ENCODE peak calls at places on chromosomes 6 and 20, in nine cellular contexts. One of them, this sample, is unnamed.

GRCh38 chr6:36504982-36505381 is 42.3 kb downstream of the STK38 start:
- DNase-seq in WTC11: no peak
- DNase-seq in EH: no peak
- DNase-seq in activated naive CD4-positive, alpha-beta T cell treated with anti-CD3 and anti-CD28 coated beads for 36 hours: no peak
- DNase-seq in hepatic stellate cell: no peak
- DNase-seq in GM03348: peak; percentile 56
- DNase-seq in renal cortical epithelial cell: peak; percentile 59
- DNase-seq in stimulated activated CD8-positive, alpha-beta memory T cell treated with anti-CD3 and anti-CD28 coated beads, Interleukin-15, amount 100 ng/mL, for 1 hour: no peak
- DNase-seq in COR-L47: no peak
- DNase-seq in this sample: no peak

GRCh38 chr6:3165631-3166534 is 8.5 kb upstream of the TUBB2A start:
- DNase-seq in WTC11: no peak
- DNase-seq in EH: peak; percentile 83
- DNase-seq in activated naive CD4-positive, alpha-beta T cell treated with anti-CD3 and anti-CD28 coated beads for 36 hours: no peak
- DNase-seq in hepatic stellate cell: peak; percentile 43
- DNase-seq in GM03348: no peak
- DNase-seq in renal cortical epithelial cell: no peak
- DNase-seq in stimulated activated CD8-positive, alpha-beta memory T cell treated with anti-CD3 and anti-CD28 coated beads, Interleukin-15, amount 100 ng/mL, for 1 hour: no peak
- DNase-seq in COR-L47: no peak
- DNase-seq in this sample: no peak

GRCh38 chr6:7819641-7820040 is 90.9 kb downstream of the TXNDC5 start:
- DNase-seq in WTC11: no peak
- DNase-seq in EH: peak; percentile 67
- DNase-seq in activated naive CD4-positive, alpha-beta T cell treated with anti-CD3 and anti-CD28 coated beads for 36 hours: no peak
- DNase-seq in hepatic stellate cell: no peak
- DNase-seq in GM03348: peak; percentile 66
- DNase-seq in renal cortical epithelial cell: no peak
- DNase-seq in stimulated activated CD8-positive, alpha-beta memory T cell treated with anti-CD3 and anti-CD28 coated beads, Interleukin-15, amount 100 ng/mL, for 1 hour: no peak
- DNase-seq in COR-L47: no peak
- DNase-seq in this sample: no peak

GRCh38 chr6:30763618-30764489 is 19.5 kb upstream of the IER3 start:
- DNase-seq in WTC11: peak; percentile 25
- DNase-seq in EH: peak; percentile 77
- DNase-seq in activated naive CD4-positive, alpha-beta T cell treated with anti-CD3 and anti-CD28 coated beads for 36 hours: no peak
- DNase-seq in hepatic stellate cell: no peak
- DNase-seq in GM03348: no peak
- DNase-seq in renal cortical epithelial cell: peak; percentile 91
- DNase-seq in stimulated activated CD8-positive, alpha-beta memory T cell treated with anti-CD3 and anti-CD28 coated beads, Interleukin-15, amount 100 ng/mL, for 1 hour: no peak
- DNase-seq in COR-L47: peak; percentile 72
- DNase-seq in this sample: peak; percentile 60

GRCh38 chr6:126134491-126134890 is 148.2 kb downstream of the TRMT11 start:
- DNase-seq in WTC11: no peak
- DNase-seq in EH: no peak
- DNase-seq in activated naive CD4-positive, alpha-beta T cell treated with anti-CD3 and anti-CD28 coated beads for 36 hours: no peak
- DNase-seq in hepatic stellate cell: no peak
- DNase-seq in GM03348: no peak
- DNase-seq in renal cortical epithelial cell: no peak
- DNase-seq in stimulated activated CD8-positive, alpha-beta memory T cell treated with anti-CD3 and anti-CD28 coated beads, Interleukin-15, amount 100 ng/mL, for 1 hour: no peak
- DNase-seq in COR-L47: no peak
- DNase-seq in this sample: no peak

GRCh38 chr20:32823078-32823477 is 3.3 kb downstream of the MAPRE1 start:
- DNase-seq in WTC11: no peak
- DNase-seq in EH: peak; percentile 86
- DNase-seq in activated naive CD4-positive, alpha-beta T cell treated with anti-CD3 and anti-CD28 coated beads for 36 hours: peak; percentile 52
- DNase-seq in hepatic stellate cell: peak; percentile 73
- DNase-seq in GM03348: peak; percentile 71
- DNase-seq in renal cortical epithelial cell: peak; percentile 83
- DNase-seq in stimulated activated CD8-positive, alpha-beta memory T cell treated with anti-CD3 and anti-CD28 coated beads, Interleukin-15, amount 100 ng/mL, for 1 hour: no peak
- DNase-seq in COR-L47: no peak
- DNase-seq in this sample: no peak

GRCh38 chr20:34862724-34863123 is 9.9 kb downstream of the GGT7 start:
- DNase-seq in WTC11: no peak
- DNase-seq in EH: no peak
- DNase-seq in activated naive CD4-positive, alpha-beta T cell treated with anti-CD3 and anti-CD28 coated beads for 36 hours: no peak
- DNase-seq in hepatic stellate cell: no peak
- DNase-seq in GM03348: no peak
- DNase-seq in renal cortical epithelial cell: no peak
- DNase-seq in stimulated activated CD8-positive, alpha-beta memory T cell treated with anti-CD3 and anti-CD28 coated beads, Interleukin-15, amount 100 ng/mL, for 1 hour: no peak
- DNase-seq in COR-L47: no peak
- DNase-seq in this sample: no peak

GRCh38 chr6:7100751-7101078 is 7.0 kb upstream of the RREB1 start:
- DNase-seq in WTC11: no peak
- DNase-seq in EH: no peak
- DNase-seq in activated naive CD4-positive, alpha-beta T cell treated with anti-CD3 and anti-CD28 coated beads for 36 hours: no peak
- DNase-seq in hepatic stellate cell: no peak
- DNase-seq in GM03348: no peak
- DNase-seq in renal cortical epithelial cell: no peak
- DNase-seq in stimulated activated CD8-positive, alpha-beta memory T cell treated with anti-CD3 and anti-CD28 coated beads, Interleukin-15, amount 100 ng/mL, for 1 hour: no peak
- DNase-seq in COR-L47: no peak
- DNase-seq in this sample: no peak

GRCh38 chr6:34150766-34151165 is 4.9 kb upstream of the GRM4 start:
- DNase-seq in WTC11: peak; percentile 17
- DNase-seq in EH: no peak
- DNase-seq in activated naive CD4-positive, alpha-beta T cell treated with anti-CD3 and anti-CD28 coated beads for 36 hours: no peak
- DNase-seq in hepatic stellate cell: no peak
- DNase-seq in GM03348: no peak
- DNase-seq in renal cortical epithelial cell: no peak
- DNase-seq in stimulated activated CD8-positive, alpha-beta memory T cell treated with anti-CD3 and anti-CD28 coated beads, Interleukin-15, amount 100 ng/mL, for 1 hour: no peak
- DNase-seq in COR-L47: no peak
- DNase-seq in this sample: no peak

GRCh38 chr20:51393566-51393965 is 149.0 kb downstream of the NFATC2 start:
- DNase-seq in WTC11: no peak
- DNase-seq in EH: no peak
- DNase-seq in activated naive CD4-positive, alpha-beta T cell treated with anti-CD3 and anti-CD28 coated beads for 36 hours: no peak
- DNase-seq in hepatic stellate cell: no peak
- DNase-seq in GM03348: no peak
- DNase-seq in renal cortical epithelial cell: no peak
- DNase-seq in stimulated activated CD8-positive, alpha-beta memory T cell treated with anti-CD3 and anti-CD28 coated beads, Interleukin-15, amount 100 ng/mL, for 1 hour: no peak
- DNase-seq in COR-L47: no peak
- DNase-seq in this sample: no peak

GRCh38 chr20:45552456-45552855 is 5.3 kb upstream of the EPPIN start:
- DNase-seq in WTC11: no peak
- DNase-seq in EH: no peak
- DNase-seq in activated naive CD4-positive, alpha-beta T cell treated with anti-CD3 and anti-CD28 coated beads for 36 hours: no peak
- DNase-seq in hepatic stellate cell: no peak
- DNase-seq in GM03348: no peak
- DNase-seq in renal cortical epithelial cell: no peak
- DNase-seq in stimulated activated CD8-positive, alpha-beta memory T cell treated with anti-CD3 and anti-CD28 coated beads, Interleukin-15, amount 100 ng/mL, for 1 hour: no peak
- DNase-seq in COR-L47: no peak
- DNase-seq in this sample: no peak

GRCh38 chr20:55394592-55394991 is 610.7 kb downstream of the CBLN4 start:
- DNase-seq in WTC11: no peak
- DNase-seq in EH: no peak
- DNase-seq in activated naive CD4-positive, alpha-beta T cell treated with anti-CD3 and anti-CD28 coated beads for 36 hours: no peak
- DNase-seq in hepatic stellate cell: no peak
- DNase-seq in GM03348: no peak
- DNase-seq in renal cortical epithelial cell: peak; percentile 21
- DNase-seq in stimulated activated CD8-positive, alpha-beta memory T cell treated with anti-CD3 and anti-CD28 coated beads, Interleukin-15, amount 100 ng/mL, for 1 hour: no peak
- DNase-seq in COR-L47: no peak
- DNase-seq in this sample: no peak

GRCh38 chr6:13304580-13305255 is 23.6 kb downstream of the TBC1D7 start:
- DNase-seq in WTC11: no peak
- DNase-seq in EH: no peak
- DNase-seq in activated naive CD4-positive, alpha-beta T cell treated with anti-CD3 and anti-CD28 coated beads for 36 hours: no peak
- DNase-seq in hepatic stellate cell: no peak
- DNase-seq in GM03348: peak; percentile 20
- DNase-seq in renal cortical epithelial cell: peak; percentile 75
- DNase-seq in stimulated activated CD8-positive, alpha-beta memory T cell treated with anti-CD3 and anti-CD28 coated beads, Interleukin-15, amount 100 ng/mL, for 1 hour: no peak
- DNase-seq in COR-L47: no peak
- DNase-seq in this sample: no peak

GRCh38 chr20:33556237-33556636 is 66.3 kb downstream of the CBFA2T2 start:
- DNase-seq in WTC11: no peak
- DNase-seq in EH: no peak
- DNase-seq in activated naive CD4-positive, alpha-beta T cell treated with anti-CD3 and anti-CD28 coated beads for 36 hours: no peak
- DNase-seq in hepatic stellate cell: no peak
- DNase-seq in GM03348: no peak
- DNase-seq in renal cortical epithelial cell: peak; percentile 40
- DNase-seq in stimulated activated CD8-positive, alpha-beta memory T cell treated with anti-CD3 and anti-CD28 coated beads, Interleukin-15, amount 100 ng/mL, for 1 hour: no peak
- DNase-seq in COR-L47: no peak
- DNase-seq in this sample: no peak

GRCh38 chr20:34269996-34270627 is 28.9 kb downstream of the ASIP start:
- DNase-seq in WTC11: no peak
- DNase-seq in EH: no peak
- DNase-seq in activated naive CD4-positive, alpha-beta T cell treated with anti-CD3 and anti-CD28 coated beads for 36 hours: no peak
- DNase-seq in hepatic stellate cell: no peak
- DNase-seq in GM03348: no peak
- DNase-seq in renal cortical epithelial cell: peak; percentile 76
- DNase-seq in stimulated activated CD8-positive, alpha-beta memory T cell treated with anti-CD3 and anti-CD28 coated beads, Interleukin-15, amount 100 ng/mL, for 1 hour: no peak
- DNase-seq in COR-L47: no peak
- DNase-seq in this sample: no peak

GRCh38 chr20:35681953-35682352 is 17.2 kb downstream of the NFS1 start:
- DNase-seq in WTC11: no peak
- DNase-seq in EH: no peak
- DNase-seq in activated naive CD4-positive, alpha-beta T cell treated with anti-CD3 and anti-CD28 coated beads for 36 hours: no peak
- DNase-seq in hepatic stellate cell: no peak
- DNase-seq in GM03348: no peak
- DNase-seq in renal cortical epithelial cell: no peak
- DNase-seq in stimulated activated CD8-positive, alpha-beta memory T cell treated with anti-CD3 and anti-CD28 coated beads, Interleukin-15, amount 100 ng/mL, for 1 hour: no peak
- DNase-seq in COR-L47: no peak
- DNase-seq in this sample: no peak

GRCh38 chr6:77456531-77457248 is 6.6 kb downstream of the HTR1B start:
- DNase-seq in WTC11: no peak
- DNase-seq in EH: peak; percentile 99
- DNase-seq in activated naive CD4-positive, alpha-beta T cell treated with anti-CD3 and anti-CD28 coated beads for 36 hours: no peak
- DNase-seq in hepatic stellate cell: peak; percentile 77
- DNase-seq in GM03348: peak; percentile 81
- DNase-seq in renal cortical epithelial cell: peak; percentile 87
- DNase-seq in stimulated activated CD8-positive, alpha-beta memory T cell treated with anti-CD3 and anti-CD28 coated beads, Interleukin-15, amount 100 ng/mL, for 1 hour: no peak
- DNase-seq in COR-L47: no peak
- DNase-seq in this sample: no peak

GRCh38 chr6:122428781-122429180 is 29.3 kb downstream of the HSF2 start:
- DNase-seq in WTC11: no peak
- DNase-seq in EH: peak; percentile 34
- DNase-seq in activated naive CD4-positive, alpha-beta T cell treated with anti-CD3 and anti-CD28 coated beads for 36 hours: no peak
- DNase-seq in hepatic stellate cell: no peak
- DNase-seq in GM03348: no peak
- DNase-seq in renal cortical epithelial cell: no peak
- DNase-seq in stimulated activated CD8-positive, alpha-beta memory T cell treated with anti-CD3 and anti-CD28 coated beads, Interleukin-15, amount 100 ng/mL, for 1 hour: no peak
- DNase-seq in COR-L47: no peak
- DNase-seq in this sample: no peak

GRCh38 chr6:37507082-37507481 is 7.4 kb upstream of the CCDC167 start:
- DNase-seq in WTC11: no peak
- DNase-seq in EH: no peak
- DNase-seq in activated naive CD4-positive, alpha-beta T cell treated with anti-CD3 and anti-CD28 coated beads for 36 hours: no peak
- DNase-seq in hepatic stellate cell: no peak
- DNase-seq in GM03348: no peak
- DNase-seq in renal cortical epithelial cell: no peak
- DNase-seq in stimulated activated CD8-positive, alpha-beta memory T cell treated with anti-CD3 and anti-CD28 coated beads, Interleukin-15, amount 100 ng/mL, for 1 hour: no peak
- DNase-seq in COR-L47: no peak
- DNase-seq in this sample: no peak

GRCh38 chr6:7073810-7074525 is 33.8 kb upstream of the RREB1 start:
- DNase-seq in WTC11: no peak
- DNase-seq in EH: no peak
- DNase-seq in activated naive CD4-positive, alpha-beta T cell treated with anti-CD3 and anti-CD28 coated beads for 36 hours: peak; percentile 84
- DNase-seq in hepatic stellate cell: no peak
- DNase-seq in GM03348: no peak
- DNase-seq in renal cortical epithelial cell: no peak
- DNase-seq in stimulated activated CD8-positive, alpha-beta memory T cell treated with anti-CD3 and anti-CD28 coated beads, Interleukin-15, amount 100 ng/mL, for 1 hour: peak; percentile 22
- DNase-seq in COR-L47: no peak
- DNase-seq in this sample: peak; percentile 72

GRCh38 chr6:87806098-87806497 is 104.1 kb upstream of the AKIRIN2 start:
- DNase-seq in WTC11: no peak
- DNase-seq in EH: no peak
- DNase-seq in activated naive CD4-positive, alpha-beta T cell treated with anti-CD3 and anti-CD28 coated beads for 36 hours: no peak
- DNase-seq in hepatic stellate cell: no peak
- DNase-seq in GM03348: no peak
- DNase-seq in renal cortical epithelial cell: no peak
- DNase-seq in stimulated activated CD8-positive, alpha-beta memory T cell treated with anti-CD3 and anti-CD28 coated beads, Interleukin-15, amount 100 ng/mL, for 1 hour: no peak
- DNase-seq in COR-L47: no peak
- DNase-seq in this sample: no peak

GRCh38 chr20:62366370-62367135 is 559 bp downstream of the LAMA5 start:
- DNase-seq in WTC11: peak; percentile 87
- DNase-seq in EH: no peak
- DNase-seq in activated naive CD4-positive, alpha-beta T cell treated with anti-CD3 and anti-CD28 coated beads for 36 hours: no peak
- DNase-seq in hepatic stellate cell: no peak
- DNase-seq in GM03348: no peak
- DNase-seq in renal cortical epithelial cell: no peak
- DNase-seq in stimulated activated CD8-positive, alpha-beta memory T cell treated with anti-CD3 and anti-CD28 coated beads, Interleukin-15, amount 100 ng/mL, for 1 hour: no peak
- DNase-seq in COR-L47: peak; percentile 36
- DNase-seq in this sample: no peak

This sample was measured in GM18507.